ENCODE peak calls at places on chromosomes 13 and 19, in ten cellular contexts. One of them, this sample, is unnamed.

GRCh38 chr13:40130871-40131636 is 475.6 kb downstream of the COG6 start:
- DNase-seq in RWPE2: no peak
- DNase-seq in B cell: no peak
- DNase-seq in Peyer's patch: no peak
- DNase-seq in neural crest cell: no peak
- DNase-seq in cardiac fibroblast: peak; percentile 92
- DNase-seq in mesothelial cell of epicardium: no peak
- DNase-seq in colonic mucosa: no peak
- DNase-seq in upper lobe of left lung: no peak
- DNase-seq in cardiac muscle cell: no peak
- DNase-seq in this sample: no peak

GRCh38 chr13:102580552-102581169 is 16.1 kb upstream of the TPP2 start:
- DNase-seq in cardiac fibroblast: peak; percentile 88
- DNase-seq in cardiac muscle cell: peak; percentile 66
- DNase-seq in mesothelial cell of epicardium: no peak
- DNase-seq in Peyer's patch: no peak
- DNase-seq in colonic mucosa: peak; percentile 55
- DNase-seq in upper lobe of left lung: no peak
- DNase-seq in RWPE2: no peak
- DNase-seq in neural crest cell: peak; percentile 32
- DNase-seq in B cell: no peak
- DNase-seq in this sample: no peak

GRCh38 chr19:42424712-42425131 is 2.5 kb downstream of the LIPE start:
- DNase-seq in Peyer's patch: no peak
- DNase-seq in cardiac muscle cell: no peak
- DNase-seq in RWPE2: no peak
- DNase-seq in B cell: no peak
- DNase-seq in colonic mucosa: no peak
- DNase-seq in neural crest cell: no peak
- DNase-seq in upper lobe of left lung: peak; percentile 60
- DNase-seq in mesothelial cell of epicardium: no peak
- DNase-seq in cardiac fibroblast: no peak
- DNase-seq in this sample: no peak

GRCh38 chr19:14695471-14695870 is 5.6 kb downstream of the ZNF333 start:
- DNase-seq in neural crest cell: no peak
- DNase-seq in RWPE2: no peak
- DNase-seq in mesothelial cell of epicardium: no peak
- DNase-seq in colonic mucosa: no peak
- DNase-seq in cardiac fibroblast: no peak
- DNase-seq in cardiac muscle cell: no peak
- DNase-seq in upper lobe of left lung: no peak
- DNase-seq in B cell: no peak
- DNase-seq in Peyer's patch: no peak
- DNase-seq in this sample: no peak

GRCh38 chr19:45179063-45179847 is 671 bp downstream of the BLOC1S3 start:
- DNase-seq in RWPE2: no peak
- DNase-seq in colonic mucosa: no peak
- DNase-seq in upper lobe of left lung: peak; percentile 92
- DNase-seq in cardiac muscle cell: peak; percentile 46
- DNase-seq in neural crest cell: no peak
- DNase-seq in B cell: no peak
- DNase-seq in cardiac fibroblast: peak; percentile 35
- DNase-seq in mesothelial cell of epicardium: peak; percentile 69
- DNase-seq in Peyer's patch: peak; percentile 70
- DNase-seq in this sample: no peak

GRCh38 chr19:55552620-55553019 is 7.3 kb upstream of the SBK3 start:
- DNase-seq in colonic mucosa: no peak
- DNase-seq in mesothelial cell of epicardium: no peak
- DNase-seq in cardiac muscle cell: no peak
- DNase-seq in cardiac fibroblast: peak; percentile 84
- DNase-seq in Peyer's patch: no peak
- DNase-seq in upper lobe of left lung: no peak
- DNase-seq in neural crest cell: no peak
- DNase-seq in B cell: no peak
- DNase-seq in RWPE2: no peak
- DNase-seq in this sample: no peak

GRCh38 chr13:67119481-67119883 is 110.7 kb downstream of the PCDH9 start:
- DNase-seq in cardiac muscle cell: no peak
- DNase-seq in upper lobe of left lung: no peak
- DNase-seq in cardiac fibroblast: peak; percentile 99
- DNase-seq in RWPE2: peak; percentile 74
- DNase-seq in B cell: no peak
- DNase-seq in Peyer's patch: no peak
- DNase-seq in mesothelial cell of epicardium: no peak
- DNase-seq in colonic mucosa: no peak
- DNase-seq in neural crest cell: no peak
- DNase-seq in this sample: no peak

GRCh38 chr19:32969549-32969948 is 2.2 kb downstream of the CEP89 start:
- DNase-seq in cardiac fibroblast: no peak
- DNase-seq in Peyer's patch: no peak
- DNase-seq in upper lobe of left lung: peak; percentile 66
- DNase-seq in B cell: no peak
- DNase-seq in RWPE2: no peak
- DNase-seq in neural crest cell: no peak
- DNase-seq in cardiac muscle cell: no peak
- DNase-seq in colonic mucosa: no peak
- DNase-seq in mesothelial cell of epicardium: no peak
- DNase-seq in this sample: no peak

GRCh38 chr13:110359840-110360301 is 52.8 kb downstream of the COL4A2 start:
- DNase-seq in cardiac fibroblast: peak; percentile 89
- DNase-seq in cardiac muscle cell: peak; percentile 87
- DNase-seq in Peyer's patch: no peak
- DNase-seq in B cell: no peak
- DNase-seq in colonic mucosa: no peak
- DNase-seq in mesothelial cell of epicardium: no peak
- DNase-seq in upper lobe of left lung: no peak
- DNase-seq in neural crest cell: no peak
- DNase-seq in RWPE2: no peak
- DNase-seq in this sample: no peak

GRCh38 chr19:47035127-47035494 is 13.3 kb downstream of the TMEM160 start:
- DNase-seq in mesothelial cell of epicardium: no peak
- DNase-seq in Peyer's patch: no peak
- DNase-seq in B cell: no peak
- DNase-seq in neural crest cell: no peak
- DNase-seq in RWPE2: no peak
- DNase-seq in cardiac muscle cell: no peak
- DNase-seq in colonic mucosa: peak; percentile 45
- DNase-seq in cardiac fibroblast: no peak
- DNase-seq in upper lobe of left lung: no peak
- DNase-seq in this sample: no peak

GRCh38 chr13:110382229-110382628 is 75.1 kb downstream of the COL4A2 start:
- DNase-seq in upper lobe of left lung: no peak
- DNase-seq in B cell: no peak
- DNase-seq in Peyer's patch: no peak
- DNase-seq in cardiac fibroblast: peak; percentile 98
- DNase-seq in colonic mucosa: no peak
- DNase-seq in neural crest cell: no peak
- DNase-seq in RWPE2: no peak
- DNase-seq in cardiac muscle cell: no peak
- DNase-seq in mesothelial cell of epicardium: no peak
- DNase-seq in this sample: no peak

GRCh38 chr13:96141032-96141431 is 51.1 kb downstream of the HS6ST3 start:
- DNase-seq in B cell: no peak
- DNase-seq in RWPE2: no peak
- DNase-seq in Peyer's patch: no peak
- DNase-seq in upper lobe of left lung: no peak
- DNase-seq in neural crest cell: no peak
- DNase-seq in cardiac fibroblast: peak; percentile 68
- DNase-seq in mesothelial cell of epicardium: no peak
- DNase-seq in colonic mucosa: no peak
- DNase-seq in cardiac muscle cell: peak; percentile 59
- DNase-seq in this sample: no peak

DNA sequence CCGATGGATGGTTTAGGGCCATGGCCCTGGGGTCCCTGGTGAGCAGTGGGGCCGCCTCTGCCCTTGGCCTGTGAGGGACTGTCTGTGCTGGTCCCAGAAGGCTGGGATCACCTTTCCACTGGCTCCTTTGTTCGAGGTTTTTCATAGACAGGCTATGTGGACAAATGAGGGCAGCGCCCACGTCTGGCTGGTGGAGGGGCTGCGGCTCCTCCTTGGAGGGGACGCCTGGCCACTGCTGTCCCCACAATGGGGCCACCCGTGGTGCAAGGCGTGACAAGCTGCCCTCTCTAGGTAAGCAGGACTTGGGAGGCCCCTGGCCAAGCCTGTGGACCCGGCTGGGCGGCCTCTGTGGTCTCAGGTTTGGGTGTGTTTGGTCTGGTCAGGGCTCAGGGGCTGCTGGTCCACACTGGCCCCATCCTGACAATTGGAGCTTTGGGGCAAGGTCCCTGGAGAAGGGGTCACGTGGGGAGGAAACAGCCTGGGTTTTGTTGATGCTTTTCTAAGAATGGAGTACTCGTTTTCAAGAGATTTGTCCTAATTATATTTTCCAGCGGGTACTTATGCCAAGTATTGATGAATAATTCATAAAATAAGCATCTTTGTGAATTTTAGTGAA is 33.3 kb downstream of the MCF2L start:
- DNase-seq in upper lobe of left lung: peak; percentile 74
- DNase-seq in colonic mucosa: no peak
- DNase-seq in neural crest cell: peak; percentile 46
- DNase-seq in RWPE2: no peak
- DNase-seq in B cell: no peak
- DNase-seq in Peyer's patch: no peak
- DNase-seq in cardiac fibroblast: no peak
- DNase-seq in cardiac muscle cell: peak; percentile 58
- DNase-seq in mesothelial cell of epicardium: no peak
- DNase-seq in this sample: no peak
- TF ChIP-seq CTCF in upper lobe of left lung: no peak
- TF ChIP-seq CTCF in colonic mucosa: peak; percentile 31
- TF ChIP-seq CTCF in neural crest cell: peak; percentile 54
- TF ChIP-seq CTCF in RWPE2: no peak
- TF ChIP-seq CTCF in B cell: no peak
- TF ChIP-seq CTCF in Peyer's patch: no peak
- TF ChIP-seq CTCF in cardiac fibroblast: no peak
- TF ChIP-seq CTCF in cardiac muscle cell: peak; percentile 30
- TF ChIP-seq CTCF in mesothelial cell of epicardium: peak; percentile 45
- TF ChIP-seq CTCF in this sample: no peak

DNA sequence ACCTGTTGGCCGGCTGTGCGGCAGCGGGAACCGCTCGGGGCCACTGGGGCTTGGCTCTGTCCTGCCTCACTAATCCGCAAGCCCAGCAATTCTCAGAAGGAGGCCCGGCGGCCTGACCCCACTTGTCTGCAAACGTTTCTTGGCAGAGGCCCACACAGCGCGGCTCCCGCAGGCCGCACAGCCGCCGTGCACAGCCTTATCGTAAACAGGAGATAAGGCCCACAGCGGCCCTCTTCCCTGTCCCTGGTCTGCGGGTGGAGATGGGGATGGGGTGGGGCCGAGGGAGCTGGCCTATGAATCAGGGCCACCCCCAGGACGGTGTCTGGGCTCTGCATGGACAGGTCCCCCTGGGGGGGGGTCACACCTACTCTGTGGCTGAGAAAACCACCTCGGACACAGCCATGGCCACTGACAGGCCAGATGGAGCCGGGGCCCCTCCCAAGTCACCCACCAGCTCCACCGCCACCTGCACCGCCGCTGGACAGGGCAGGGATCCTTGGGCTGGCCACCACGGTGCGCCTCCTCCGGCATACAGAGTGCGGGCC is 47.8 kb downstream of the COMP start:
- DNase-seq in RWPE2: no peak
- DNase-seq in cardiac muscle cell: peak; percentile 90
- DNase-seq in upper lobe of left lung: peak; percentile 89
- DNase-seq in colonic mucosa: peak; percentile 81
- DNase-seq in neural crest cell: no peak
- DNase-seq in mesothelial cell of epicardium: peak; percentile 70
- DNase-seq in B cell: no peak
- DNase-seq in cardiac fibroblast: no peak
- DNase-seq in Peyer's patch: peak; percentile 76
- DNase-seq in this sample: no peak
- TF ChIP-seq CTCF in RWPE2: no peak
- TF ChIP-seq CTCF in cardiac muscle cell: no peak
- TF ChIP-seq CTCF in upper lobe of left lung: no peak
- TF ChIP-seq CTCF in colonic mucosa: no peak
- TF ChIP-seq CTCF in neural crest cell: no peak
- TF ChIP-seq CTCF in mesothelial cell of epicardium: no peak
- TF ChIP-seq CTCF in B cell: no peak
- TF ChIP-seq CTCF in cardiac fibroblast: no peak
- TF ChIP-seq CTCF in Peyer's patch: no peak
- TF ChIP-seq CTCF in this sample: no peak

DNA sequence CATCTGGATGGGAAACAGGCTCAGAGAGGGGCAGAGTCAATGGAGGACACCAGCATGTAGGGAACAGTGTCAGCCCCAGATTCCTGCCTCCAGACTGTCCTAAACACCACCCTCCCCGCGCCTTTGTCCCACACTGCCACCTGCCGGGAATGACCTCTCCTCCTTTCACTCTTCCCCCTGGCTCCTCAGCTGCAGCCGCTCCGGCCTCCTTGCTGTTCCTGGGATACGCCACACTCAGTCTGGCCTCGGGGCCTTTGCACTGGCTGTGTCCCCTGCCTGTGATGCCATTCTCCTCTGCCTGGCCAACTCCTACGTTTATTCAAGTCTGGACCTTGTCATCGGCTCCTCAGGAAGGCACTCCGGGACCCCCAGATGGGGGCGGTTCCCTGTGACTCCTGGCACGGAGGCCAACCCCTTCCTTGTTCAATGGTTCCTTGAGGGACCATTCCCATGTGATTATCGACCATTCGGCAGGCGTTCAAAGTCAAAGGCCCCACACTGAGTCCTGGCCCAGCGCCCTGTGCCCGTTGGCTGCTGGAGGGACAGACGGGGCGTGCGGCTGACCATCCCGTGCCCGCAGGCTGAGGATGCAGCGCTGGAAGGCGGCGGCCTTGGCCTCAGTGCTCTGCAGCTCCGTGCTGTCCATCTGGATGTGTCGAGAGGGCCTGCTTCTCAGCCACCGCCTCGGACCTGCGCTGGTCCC is 15.8 kb downstream of the FUT6 start:
- DNase-seq in colonic mucosa: peak; percentile 67
- DNase-seq in Peyer's patch: no peak
- DNase-seq in neural crest cell: peak; percentile 36
- DNase-seq in upper lobe of left lung: peak; percentile 81
- DNase-seq in RWPE2: no peak
- DNase-seq in cardiac fibroblast: peak; percentile 13
- DNase-seq in cardiac muscle cell: no peak
- DNase-seq in mesothelial cell of epicardium: no peak
- DNase-seq in B cell: no peak
- DNase-seq in this sample: no peak
- TF ChIP-seq CTCF in colonic mucosa: no peak
- TF ChIP-seq CTCF in Peyer's patch: no peak
- TF ChIP-seq CTCF in neural crest cell: peak; percentile 20
- TF ChIP-seq CTCF in upper lobe of left lung: no peak
- TF ChIP-seq CTCF in RWPE2: peak; percentile 20
- TF ChIP-seq CTCF in cardiac fibroblast: peak; percentile 8
- TF ChIP-seq CTCF in cardiac muscle cell: no peak
- TF ChIP-seq CTCF in mesothelial cell of epicardium: no peak
- TF ChIP-seq CTCF in B cell: no peak
- TF ChIP-seq CTCF in this sample: no peak

DNA sequence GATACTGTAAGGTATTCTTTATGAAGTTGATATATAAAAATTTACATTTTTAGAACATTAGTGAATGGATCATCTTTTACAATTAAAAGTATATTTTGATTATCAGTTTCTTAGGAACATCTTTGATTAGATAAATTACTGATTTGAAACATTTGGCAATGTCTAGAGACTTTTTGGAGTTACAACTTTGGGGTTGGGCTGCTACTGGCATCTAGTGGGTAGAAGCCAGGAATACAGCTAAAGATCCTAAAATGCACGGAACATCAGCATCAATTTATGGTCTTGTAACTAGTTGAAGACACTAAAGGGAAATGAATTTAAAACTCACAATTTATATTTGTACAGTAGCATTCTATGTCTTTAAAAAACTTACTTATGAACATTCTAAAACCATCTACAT is 19.9 kb downstream of the POMP start:
- DNase-seq in Peyer's patch: no peak
- DNase-seq in colonic mucosa: no peak
- DNase-seq in mesothelial cell of epicardium: no peak
- DNase-seq in cardiac muscle cell: no peak
- DNase-seq in cardiac fibroblast: no peak
- DNase-seq in B cell: no peak
- DNase-seq in neural crest cell: no peak
- DNase-seq in RWPE2: no peak
- DNase-seq in upper lobe of left lung: no peak
- DNase-seq in this sample: no peak
- TF ChIP-seq CTCF in Peyer's patch: no peak
- TF ChIP-seq CTCF in colonic mucosa: no peak
- TF ChIP-seq CTCF in mesothelial cell of epicardium: no peak
- TF ChIP-seq CTCF in cardiac muscle cell: no peak
- TF ChIP-seq CTCF in cardiac fibroblast: peak; percentile 22
- TF ChIP-seq CTCF in B cell: no peak
- TF ChIP-seq CTCF in neural crest cell: no peak
- TF ChIP-seq CTCF in RWPE2: no peak
- TF ChIP-seq CTCF in upper lobe of left lung: no peak
- TF ChIP-seq CTCF in this sample: no peak

This sample was measured in omental fat pad.